ENCODE peak calls at places on chromosomes 2 and 18, in eight cellular contexts. S is adrenal gland, X is uterus, U is stomach, H is IMR-90, L is ovary, I is body of pancreas, J is A549. O is an unnamed sample.

GRCh38 chr2:204108301-204108700 is 171.7 kb downstream of the ICOS start:
- DNase-seq in S (peak; percentile 27), H (no peak), J (peak; percentile 16), X (peak; percentile 51), I (no peak), L (no peak), U (no peak), O (no peak)

GRCh38 chr2:134900151-134900550 is 18.5 kb upstream of the CCNT2 start:
- DNase-seq in H (peak; percentile 66), X (no peak), S (no peak), L (no peak), I (no peak), J (no peak), U (no peak), O (no peak)

GRCh38 chr18:79547413-79548076 is 132.1 kb upstream of the CTDP1 start:
- DNase-seq in S (no peak), H (no peak), U (peak; percentile 20), I (no peak), J (no peak), X (no peak), L (peak; percentile 4), O (no peak)

GRCh38 chr18:76323891-76324290 is 171.2 kb downstream of the ZNF516 start:
- DNase-seq in S (no peak), I (no peak), H (no peak), U (no peak), J (no peak), X (no peak), L (no peak), O (no peak)

GRCh38 chr2:59399126-59399525 is 1154.3 kb downstream of the BCL11A start:
- DNase-seq in X (no peak), U (no peak), S (no peak), H (no peak), L (no peak), J (no peak), I (no peak), O (no peak)

GRCh38 chr2:96258393-96259022 is 7.3 kb downstream of the TMEM127 start:
- DNase-seq in H (no peak), X (no peak), U (no peak), S (no peak), L (no peak), J (no peak), I (no peak), O (peak; percentile 88)

GRCh38 chr2:229431331-229431954 is 160.4 kb upstream of the PID1 start:
- DNase-seq in J (no peak), H (peak; percentile 57), S (no peak), X (no peak), I (no peak), U (no peak), L (no peak), O (no peak)

GRCh38 chr18:30106356-30106755 is 936.2 kb downstream of the DSC3 start:
- DNase-seq in H (no peak), U (no peak), L (no peak), J (no peak), X (no peak), I (no peak), S (no peak), O (no peak)

GRCh38 chr2:28394331-28394877 is 1.7 kb downstream of the FOSL2 start:
- DNase-seq in S (no peak), U (peak; percentile 62), L (peak; percentile 55), I (peak; percentile 74), H (peak; percentile 71), X (peak; percentile 72), J (no peak), O (peak; percentile 65)
- TF ChIP-seq POLR2A in S (peak; percentile 47), U (no peak), L (no peak), I (peak; percentile 48), H (peak; percentile 78), X (peak; percentile 54), J (no peak), O (peak; percentile 67)

GRCh38 chr2:172231508-172231907 is 128.8 kb upstream of the DLX2 start:
- DNase-seq in U (no peak), L (no peak), X (no peak), H (no peak), I (no peak), J (no peak), S (no peak), O (no peak)

GRCh38 chr2:172232638-172233253 is 130.0 kb upstream of the DLX2 start:
- DNase-seq in H (peak; percentile 62), J (no peak), X (no peak), U (no peak), I (no peak), S (no peak), L (no peak), O (no peak)

GRCh38 chr2:172230783-172231446 is 128.2 kb upstream of the DLX2 start:
- DNase-seq in L (no peak), J (no peak), H (no peak), U (no peak), S (no peak), X (no peak), I (no peak), O (no peak)

GRCh38 chr2:172234716-172235661 is 132.3 kb upstream of the DLX2 start:
- DNase-seq in X (no peak), J (peak; percentile 35), U (peak; percentile 60), L (no peak), H (no peak), S (no peak), I (peak; percentile 48), O (no peak)

DNA sequence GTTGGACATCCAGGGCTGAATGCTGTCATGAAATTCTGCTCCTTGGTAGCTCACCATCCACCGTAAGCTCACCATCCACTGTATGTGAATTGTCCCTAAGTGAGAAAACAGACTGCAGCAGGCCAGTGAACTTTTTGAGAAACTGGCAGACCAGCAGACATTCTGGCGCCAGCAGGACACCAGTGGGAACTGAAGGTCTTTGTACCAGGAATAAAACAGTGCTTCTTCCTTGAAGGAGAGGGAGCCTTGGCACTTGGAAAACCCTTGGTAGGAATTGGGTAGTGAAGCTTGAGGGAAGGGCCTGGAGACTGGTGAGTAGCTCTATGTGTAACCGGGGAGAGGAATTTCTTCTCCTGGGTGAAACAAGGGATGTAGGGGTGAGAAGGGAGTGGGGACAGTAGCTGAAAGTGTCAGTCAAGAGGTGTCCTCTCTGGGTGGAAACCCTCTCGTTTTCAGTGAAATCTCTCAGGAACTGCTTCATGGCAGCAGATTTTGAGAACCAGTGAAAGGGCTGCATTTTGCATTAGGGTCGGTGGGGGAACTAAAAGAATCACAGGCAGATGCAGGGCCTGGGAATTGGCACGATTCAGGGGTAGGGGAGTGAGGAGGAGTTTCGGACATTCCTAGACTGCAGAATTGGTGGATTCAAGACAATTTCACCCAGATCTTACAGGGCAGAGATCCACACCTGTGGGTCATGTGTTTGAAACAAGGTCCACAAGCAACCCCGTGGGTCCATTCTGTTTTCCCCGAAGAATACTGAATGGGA is 131.4 kb upstream of the DLX2 start:
- DNase-seq in S (no peak), U (no peak), H (no peak), I (no peak), X (no peak), L (no peak), J (no peak), O (no peak)
- H3K4me3 ChIP-seq in S (no peak overlapping the region), U (peak overlapping the region; percentile 39), H (no peak overlapping the region), I (no peak overlapping the region), X (no peak overlapping the region), L (peak overlapping the region; percentile 24), J (peak overlapping the region; percentile 48), O (peak overlapping the region; percentile 63)

GRCh38 chr2:156897548-156897947 is 360.0 kb upstream of the GALNT5 start:
- DNase-seq in L (no peak), J (no peak), H (no peak), X (no peak), S (no peak), I (no peak), U (no peak), O (no peak)

GRCh38 chr2:156890498-156891148 is 366.9 kb upstream of the GALNT5 start:
- DNase-seq in I (no peak), U (no peak), H (no peak), S (no peak), X (no peak), L (no peak), J (no peak), O (no peak)

GRCh38 chr2:156891609-156892008 is 365.9 kb upstream of the GALNT5 start:
- DNase-seq in U (no peak), J (no peak), I (no peak), X (no peak), H (no peak), S (no peak), L (no peak), O (no peak)

GRCh38 chr2:156896294-156896693 is 361.2 kb upstream of the GALNT5 start:
- DNase-seq in H (peak; percentile 73), I (no peak), U (no peak), J (no peak), S (no peak), X (no peak), L (no peak), O (no peak)

DNA sequence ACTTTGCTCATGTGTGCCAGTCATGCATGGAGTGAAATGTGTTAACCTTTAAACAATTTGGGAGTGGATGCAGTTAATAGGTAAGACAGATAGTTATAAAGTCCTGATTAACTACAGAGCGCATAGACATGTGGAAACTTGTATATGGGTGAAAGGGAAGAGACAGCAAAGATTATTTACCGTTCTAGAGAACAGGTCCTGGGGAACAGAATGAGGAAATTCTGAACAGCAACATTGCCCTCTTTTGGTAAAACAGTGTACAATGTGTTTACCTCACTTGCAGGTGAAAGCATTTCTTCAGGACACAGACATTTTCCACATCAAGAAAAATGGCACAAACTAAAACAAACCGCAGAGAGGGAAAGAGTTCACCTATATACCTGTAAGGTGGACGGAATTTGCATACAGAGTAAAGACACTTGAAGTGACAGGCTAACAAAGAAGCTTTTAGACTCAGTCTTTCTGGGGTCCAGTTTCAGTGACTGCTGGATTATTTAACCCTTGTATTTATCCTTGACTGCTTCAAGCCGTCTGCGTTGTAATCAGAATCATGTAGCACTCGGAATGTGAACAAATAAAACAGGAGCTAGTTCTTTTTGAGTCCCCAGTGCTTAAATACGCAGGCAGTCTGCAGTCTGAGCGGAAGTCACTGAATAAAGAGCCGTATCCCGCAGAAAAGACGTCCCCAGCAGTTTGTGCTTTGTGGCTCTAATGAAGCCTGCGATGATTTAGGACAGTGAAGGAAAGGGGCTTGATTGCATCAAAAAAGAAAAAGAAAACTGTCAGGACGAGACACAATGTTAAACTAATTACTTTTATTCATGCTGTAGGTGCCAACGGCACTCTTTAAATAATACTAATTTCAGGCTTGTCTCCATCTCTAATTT is 364.8 kb upstream of the GALNT5 start:
- DNase-seq in X (no peak), U (no peak), L (no peak), H (peak; percentile 60), S (no peak), I (no peak), J (peak; percentile 4), O (no peak)
- TF ChIP-seq CTCF in X (no peak), U (no peak), L (peak; percentile 18), H (peak; percentile 46), S (peak; percentile 59), I (peak; percentile 28), J (peak; percentile 78), O (no peak)

GRCh38 chr18:22172594-22173049 is 3.2 kb downstream of the GATA6 start:
- DNase-seq in H (no peak), J (no peak), U (no peak), S (peak; percentile 39), L (no peak), X (no peak), I (peak; percentile 70), O (no peak)

GRCh38 chr18:22174341-22175148 is 5.2 kb downstream of the GATA6 start:
- DNase-seq in I (peak; percentile 60), H (no peak), S (peak; percentile 56), U (no peak), L (no peak), J (no peak), X (no peak), O (no peak)

GRCh38 chr18:22175326-22175725 is 5.9 kb downstream of the GATA6 start:
- DNase-seq in L (no peak), S (no peak), I (no peak), U (no peak), H (no peak), X (no peak), J (no peak), O (no peak)

GRCh38 chr18:22173221-22173927 is 4.0 kb downstream of the GATA6 start:
- DNase-seq in S (no peak), H (no peak), U (no peak), I (peak; percentile 22), J (no peak), X (no peak), L (no peak), O (no peak)

DNA sequence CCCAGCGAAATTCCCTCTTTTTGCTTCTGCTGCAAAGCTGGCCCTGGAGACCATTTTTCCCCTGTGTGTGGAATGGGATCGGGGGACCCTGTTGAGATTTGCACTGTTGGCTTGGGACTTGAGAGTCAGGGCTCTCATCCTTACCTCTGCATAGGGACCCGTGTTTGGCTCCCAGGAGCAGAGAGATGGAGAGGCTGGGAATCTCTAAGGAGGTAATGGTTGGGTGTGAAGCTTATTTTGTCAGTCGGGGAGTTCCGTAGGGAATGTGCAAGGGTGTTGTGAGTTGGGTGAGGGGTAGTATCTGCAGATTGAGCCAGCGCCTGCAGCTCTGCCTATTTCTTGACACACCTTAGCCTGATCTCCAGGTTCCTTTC is 4.5 kb downstream of the GATA6 start:
- DNase-seq in L (no peak), S (peak; percentile 31), J (no peak), I (peak; percentile 37), U (no peak), X (no peak), H (no peak), O (no peak)
- TF ChIP-seq POLR2A in L (no peak), S (peak; percentile 25), J (no peak), I (no peak), U (no peak), X (no peak), H (no peak), O (no peak)

O was measured in gastrocnemius medialis.